ENCODE peak calls at places on chromosomes 5 and 9, in nine cellular contexts. A, E, V, J, I, S, Y, N and X are unnamed samples.

GRCh38 chr5:92962752-92963151 is 618.3 kb downstream of the NR2F1-AS1 start:
- DNase-seq in A (no peak), E (no peak), V (no peak), J (no peak), I (no peak), S (no peak), Y (no peak), N (no peak), X (no peak)

GRCh38 chr9:76366275-76366674 is 28.0 kb downstream of the RFK start:
- DNase-seq in A (no peak), E (no peak), V (no peak), J (no peak), I (no peak), S (no peak), Y (no peak), N (no peak), X (no peak)

GRCh38 chr9:94861589-94862241 is 135.2 kb downstream of the AOPEP start:
- DNase-seq in A (no peak), E (no peak), V (no peak), J (no peak), I (no peak), S (no peak), Y (no peak), N (no peak), X (no peak)

GRCh38 chr9:27367175-27367798 is 70.3 kb upstream of the EQTN start:
- DNase-seq in A (no peak), E (no peak), V (no peak), J (no peak), I (no peak), S (no peak), Y (no peak), N (no peak), X (no peak)

GRCh38 chr5:43602818-43603534 is at the start of gene NNT:
- DNase-seq in A (peak; percentile 47), E (peak; percentile 85), V (peak; percentile 12), J (no peak), I (peak; percentile 86), S (peak; percentile 45), Y (no peak), N (peak; percentile 64), X (peak; percentile 38)

GRCh38 chr9:114769664-114770063 is 36.2 kb downstream of the TNFSF15 start:
- DNase-seq in A (no peak), E (no peak), V (no peak), J (no peak), I (no peak), S (peak; percentile 42), Y (no peak), N (no peak), X (no peak)

GRCh38 chr5:78701795-78702406 is 53.3 kb upstream of the LHFPL2 start:
- DNase-seq in A (no peak), E (no peak), V (no peak), J (no peak), I (no peak), S (no peak), Y (no peak), N (no peak), X (no peak)

GRCh38 chr9:105835721-105836120 is 141.4 kb downstream of the TMEM38B start:
- DNase-seq in A (no peak), E (no peak), V (peak; percentile 5), J (no peak), I (peak; percentile 23), S (no peak), Y (no peak), N (no peak), X (no peak)

GRCh38 chr9:78930281-78930680 is 633.4 kb downstream of the PSAT1 start:
- DNase-seq in A (no peak), E (no peak), V (no peak), J (no peak), I (no peak), S (no peak), Y (no peak), N (no peak), X (no peak)

GRCh38 chr9:133609311-133610098 is at the start of gene FAM163B:
- DNase-seq in A (peak; percentile 43), E (no peak), V (no peak), J (no peak), I (peak; percentile 88), S (peak; percentile 29), Y (no peak), N (no peak), X (peak; percentile 32)

GRCh38 chr9:75855509-75855908 is 35.0 kb upstream of the PCSK5 start:
- DNase-seq in A (peak; percentile 5), E (peak; percentile 46), V (no peak), J (no peak), I (peak; percentile 58), S (peak; percentile 43), Y (peak; percentile 18), N (no peak), X (no peak)

GRCh38 chr9:98905015-98905414 is 38.7 kb upstream of the COL15A1 start:
- DNase-seq in A (no peak), E (no peak), V (no peak), J (no peak), I (no peak), S (no peak), Y (no peak), N (no peak), X (no peak)

GRCh38 chr5:180118391-180118791 is 46.8 kb upstream of the RNF130 start:
- DNase-seq in A (no peak), E (no peak), V (no peak), J (no peak), I (no peak), S (no peak), Y (no peak), N (no peak), X (no peak)

GRCh38 chr5:92822183-92822582 is 758.8 kb downstream of the NR2F1-AS1 start:
- DNase-seq in A (no peak), E (no peak), V (no peak), J (no peak), I (no peak), S (no peak), Y (no peak), N (no peak), X (no peak)

GRCh38 chr5:95530441-95530840 is 24.3 kb downstream of the SKIC3 start:
- DNase-seq in A (peak; percentile 79), E (no peak), V (no peak), J (peak; percentile 78), I (no peak), S (peak; percentile 78), Y (no peak), N (no peak), X (no peak)

GRCh38 chr5:179232091-179232490 is 113.2 kb downstream of the ADAMTS2 start:
- DNase-seq in A (no peak), E (no peak), V (no peak), J (no peak), I (no peak), S (no peak), Y (no peak), N (no peak), X (no peak)

GRCh38 chr5:137186759-137187461 is 312.2 kb downstream of the SPOCK1 start:
- DNase-seq in A (no peak), E (no peak), V (no peak), J (no peak), I (no peak), S (peak; percentile 17), Y (no peak), N (no peak), X (no peak)

GRCh38 chr9:34381323-34381722 is 4.6 kb upstream of the MYORG start:
- DNase-seq in A (no peak), E (peak; percentile 57), V (no peak), J (no peak), I (peak; percentile 51), S (no peak), Y (no peak), N (no peak), X (no peak)

GRCh38 chr5:127925916-127926315 is 157.7 kb upstream of the SLC12A2 start:
- DNase-seq in A (no peak), E (peak; percentile 58), V (no peak), J (no peak), I (no peak), S (peak; percentile 33), Y (peak; percentile 24), N (no peak), X (no peak)

GRCh38 chr9:69265891-69266290 is 59.1 kb upstream of the ENTREP1 start:
- DNase-seq in A (no peak), E (no peak), V (no peak), J (no peak), I (no peak), S (peak; percentile 10), Y (no peak), N (no peak), X (no peak)

GRCh38 chr9:129619787-129620668 is 873 bp downstream of the C9orf50 start:
- DNase-seq in A (peak; percentile 35), E (no peak), V (no peak), J (no peak), I (peak; percentile 85), S (no peak), Y (no peak), N (no peak), X (no peak)

GRCh38 chr5:118967059-118967508 is 21.3 kb downstream of the DTWD2 start:
- DNase-seq in A (no peak), E (no peak), V (no peak), J (no peak), I (no peak), S (no peak), Y (no peak), N (no peak), X (no peak)

GRCh38 chr9:88531920-88532319 is 3.1 kb upstream of the NXNL2 start:
- DNase-seq in A (peak; percentile 19), E (no peak), V (no peak), J (no peak), I (peak; percentile 34), S (peak; percentile 24), Y (no peak), N (no peak), X (no peak)

GRCh38 chr5:116557669-116558271 is 16.9 kb downstream of the SEMA6A start:
- DNase-seq in A (peak; percentile 27), E (no peak), V (no peak), J (no peak), I (peak; percentile 45), S (peak; percentile 25), Y (no peak), N (no peak), X (no peak)

GRCh38 chr9:123368023-123368422 is 12.0 kb downstream of the CRB2 start:
- DNase-seq in A (peak; percentile 8), E (no peak), V (no peak), J (no peak), I (peak; percentile 77), S (no peak), Y (no peak), N (no peak), X (no peak)

GRCh38 chr5:109668237-109668636 is 21.5 kb upstream of the MAN2A1 start:
- DNase-seq in A (no peak), E (no peak), V (no peak), J (no peak), I (no peak), S (no peak), Y (no peak), N (no peak), X (no peak)

GRCh38 chr5:127076730-127077129 is 3.4 kb upstream of the C5orf63 start:
- DNase-seq in A (peak; percentile 26), E (peak; percentile 30), V (no peak), J (no peak), I (peak; percentile 57), S (peak; percentile 76), Y (no peak), N (no peak), X (no peak)

GRCh38 chr5:133569347-133569746 is 43.0 kb downstream of the FSTL4 start:
- DNase-seq in A (no peak), E (no peak), V (no peak), J (no peak), I (no peak), S (no peak), Y (no peak), N (no peak), X (no peak)

GRCh38 chr5:73514418-73514817 is 16.2 kb downstream of the BTF3 start:
- DNase-seq in A (no peak), E (no peak), V (no peak), J (no peak), I (no peak), S (no peak), Y (no peak), N (no peak), X (no peak)

GRCh38 chr5:26388946-26389345 is 649.4 kb downstream of the CDH9 start:
- DNase-seq in A (peak; percentile 2), E (no peak), V (no peak), J (no peak), I (no peak), S (peak; percentile 84), Y (no peak), N (no peak), X (no peak)

GRCh38 chr9:70052768-70053167 is 9.1 kb downstream of the MAMDC2 start:
- DNase-seq in A (no peak), E (no peak), V (no peak), J (no peak), I (no peak), S (no peak), Y (no peak), N (no peak), X (no peak)